ENCODE peak calls at places on chromosomes 12 and 14, in seven cellular contexts. Y, Q, Z, L, S, G and J are unnamed samples.

GRCh38 chr12:71938728-71939385 is at the start of gene TPH2:
- DNase-seq in G (peak; percentile 59), S (peak; percentile 94), L (peak; percentile 63), Q (peak; percentile 54), Y (peak; percentile 92), Z (peak; percentile 62), J (no peak)

GRCh38 chr12:72632286-72632685 is 360.1 kb downstream of the TRHDE start:
- DNase-seq in Q (no peak), G (no peak), Y (no peak), S (no peak), Z (no peak), L (no peak), J (no peak)

GRCh38 chr14:80216818-80217217 is 5.5 kb upstream of the DIO2 start:
- DNase-seq in Y (no peak), Z (no peak), L (no peak), S (no peak), G (no peak), Q (no peak), J (no peak)

GRCh38 chr12:34396861-34397590 is 374.7 kb downstream of the ALG10 start:
- DNase-seq in S (no peak), Z (no peak), G (no peak), L (no peak), Q (no peak), Y (no peak), J (no peak)

GRCh38 chr14:93703941-93704340 is 84.3 kb downstream of the PRIMA1 start:
- DNase-seq in L (no peak), G (no peak), S (no peak), Q (no peak), Z (no peak), Y (no peak), J (no peak)

GRCh38 chr14:103078420-103078749 is 5.6 kb upstream of the LBHD2 start:
- DNase-seq in Y (peak; percentile 90), G (peak; percentile 73), Z (peak; percentile 90), L (peak; percentile 85), Q (peak; percentile 49), S (peak; percentile 89), J (peak; percentile 70)

GRCh38 chr12:121958521-121959240 is 40.3 kb downstream of the CFAP251 start:
- DNase-seq in L (peak; percentile 15), S (peak; percentile 9), G (no peak), Z (no peak), Y (no peak), Q (no peak), J (no peak)

GRCh38 chr12:103915306-103915705 is 14.9 kb upstream of the HSP90B1 start:
- DNase-seq in L (peak; percentile 61), S (no peak), Y (no peak), G (no peak), Z (no peak), Q (no peak), J (no peak)

GRCh38 chr12:27981874-27982273 is 9.3 kb upstream of the PTHLH start:
- DNase-seq in Q (no peak), S (no peak), L (no peak), Z (no peak), G (no peak), Y (no peak), J (no peak)

GRCh38 chr14:46580941-46581671 is 70.5 kb downstream of the RPL10L start:
- DNase-seq in Z (peak; percentile 38), S (peak; percentile 76), Q (no peak), L (peak; percentile 44), Y (peak; percentile 61), G (peak; percentile 16), J (no peak)

GRCh38 chr12:24911284-24911791 is 37.6 kb downstream of the BCAT1 start:
- DNase-seq in Q (peak; percentile 49), G (peak; percentile 94), Z (no peak), Y (no peak), L (peak; percentile 38), S (no peak), J (no peak)

GRCh38 chr12:49293056-49293956 is 1.6 kb upstream of the PRPH start:
- DNase-seq in Q (peak; percentile 91), G (no peak), Z (no peak), S (peak; percentile 58), Y (no peak), L (peak; percentile 58), J (no peak)

GRCh38 chr14:54881761-54882401 is 20.7 kb downstream of the GCH1 start:
- DNase-seq in G (no peak), Y (no peak), Z (peak; percentile 51), Q (peak; percentile 8), S (no peak), L (peak; percentile 52), J (no peak)

GRCh38 chr14:68255697-68256178 is 436.2 kb downstream of the RAD51B start:
- DNase-seq in Q (peak; percentile 41), G (no peak), S (no peak), L (no peak), Z (no peak), Y (no peak), J (no peak)

GRCh38 chr12:83017001-83017400 is 330.3 kb downstream of the TMTC2 start:
- DNase-seq in S (peak; percentile 33), L (no peak), G (no peak), Q (no peak), Z (no peak), Y (no peak), J (no peak)

GRCh38 chr12:57744777-57745484 is at the start of gene TSPAN31:
- DNase-seq in Z (peak; percentile 98), Q (peak; percentile 97), G (peak; percentile 97), L (peak; percentile 99), S (peak; percentile 98), Y (peak; percentile 98), J (peak; percentile 97)

GRCh38 chr12:481422-481821 is 21.7 kb downstream of the B4GALNT3 start:
- DNase-seq in L (peak; percentile 61), G (peak; percentile 24), Q (peak; percentile 75), Y (peak; percentile 86), S (no peak), Z (no peak), J (no peak)

DNA sequence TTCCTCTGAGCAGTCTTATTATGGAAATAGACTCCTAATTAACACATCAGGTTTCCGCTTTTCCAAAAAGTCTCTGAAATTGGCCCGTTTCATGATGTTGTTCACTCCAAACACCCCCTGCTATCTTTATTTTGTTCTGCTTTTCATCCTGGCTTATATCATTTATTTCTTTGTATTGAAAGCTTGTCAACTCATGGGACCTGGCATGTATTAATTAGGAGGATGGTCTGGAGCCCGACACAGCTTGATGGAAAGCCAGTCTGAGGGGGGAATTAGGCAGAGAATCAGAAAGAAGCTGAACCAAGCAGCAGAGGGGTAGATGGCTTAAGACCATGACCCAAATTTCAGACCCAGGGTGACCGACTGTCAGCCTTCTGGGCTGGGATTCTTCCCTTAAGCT is 233.2 kb downstream of the EFCAB11 start:
- DNase-seq in G (no peak), L (no peak), S (no peak), Y (no peak), Q (no peak), Z (no peak), J (no peak)
- H3K4me3 ChIP-seq in G (no peak overlapping the region), L (no peak overlapping the region), S (no peak overlapping the region), Y (no peak overlapping the region), Q (no peak overlapping the region), Z (no peak overlapping the region), J (no peak overlapping the region)

GRCh38 chr12:56007892-56008471 is 10.9 kb downstream of the SUOX start:
- DNase-seq in Y (no peak), Z (no peak), G (no peak), Q (no peak), L (no peak), S (no peak), J (no peak)
- H3K4me3 ChIP-seq in Y (peak overlapping the region; percentile 60), Z (peak overlapping the region; percentile 71), G (peak overlapping the region; percentile 59), Q (peak overlapping the region; percentile 47), L (peak overlapping the region; percentile 67), S (peak overlapping the region; percentile 69), J (peak overlapping the region; percentile 68)

GRCh38 chr14:61571931-61572330 is 123.4 kb upstream of the HIF1A start:
- DNase-seq in Z (no peak), L (no peak), Q (no peak), G (no peak), S (no peak), Y (no peak), J (no peak)
- H3K4me3 ChIP-seq in Z (no peak overlapping the region), L (no peak overlapping the region), Q (no peak overlapping the region), G (no peak overlapping the region), S (no peak overlapping the region), Y (no peak overlapping the region), J (no peak overlapping the region)

GRCh38 chr12:110627500-110628195 is 13.7 kb downstream of the TCTN1 start:
- DNase-seq in L (no peak), G (no peak), Z (no peak), S (no peak), Y (no peak), Q (no peak), J (no peak)
- H3K4me3 ChIP-seq in L (no peak overlapping the region), G (no peak overlapping the region), Z (no peak overlapping the region), S (no peak overlapping the region), Y (no peak overlapping the region), Q (no peak overlapping the region), J (no peak overlapping the region)

DNA sequence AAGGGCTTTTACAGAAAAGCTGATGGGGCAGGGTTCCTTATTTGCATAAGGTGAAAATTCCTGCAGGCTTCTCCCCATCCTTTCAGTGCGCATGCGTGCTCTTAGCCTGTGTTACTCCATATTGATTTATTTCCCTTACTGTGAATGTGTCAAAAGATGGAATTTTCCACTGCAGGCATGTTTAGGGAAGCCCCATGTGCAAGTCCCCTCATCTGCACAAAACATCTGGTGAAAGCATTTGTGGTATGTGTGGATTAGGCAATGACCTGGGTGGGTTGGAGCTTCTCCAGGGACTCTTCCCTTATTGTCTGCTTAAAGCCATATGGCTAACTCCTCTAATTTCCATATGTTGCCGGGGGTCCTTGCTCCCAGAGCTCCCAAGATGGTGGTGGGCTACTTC is 912.6 kb upstream of the LRFN5 start:
- DNase-seq in S (no peak), Q (no peak), L (no peak), Z (no peak), G (no peak), Y (no peak), J (no peak)
- H3K4me3 ChIP-seq in S (no peak overlapping the region), Q (no peak overlapping the region), L (no peak overlapping the region), Z (no peak overlapping the region), G (no peak overlapping the region), Y (no peak overlapping the region), J (no peak overlapping the region)

GRCh38 chr14:95290769-95291440 is 28.8 kb downstream of the CLMN start:
- DNase-seq in Y (no peak), G (no peak), S (no peak), L (no peak), Z (peak; percentile 19), Q (no peak), J (no peak)
- H3K4me3 ChIP-seq in Y (no peak overlapping the region), G (no peak overlapping the region), S (no peak overlapping the region), L (no peak overlapping the region), Z (no peak overlapping the region), Q (no peak overlapping the region), J (no peak overlapping the region)

DNA sequence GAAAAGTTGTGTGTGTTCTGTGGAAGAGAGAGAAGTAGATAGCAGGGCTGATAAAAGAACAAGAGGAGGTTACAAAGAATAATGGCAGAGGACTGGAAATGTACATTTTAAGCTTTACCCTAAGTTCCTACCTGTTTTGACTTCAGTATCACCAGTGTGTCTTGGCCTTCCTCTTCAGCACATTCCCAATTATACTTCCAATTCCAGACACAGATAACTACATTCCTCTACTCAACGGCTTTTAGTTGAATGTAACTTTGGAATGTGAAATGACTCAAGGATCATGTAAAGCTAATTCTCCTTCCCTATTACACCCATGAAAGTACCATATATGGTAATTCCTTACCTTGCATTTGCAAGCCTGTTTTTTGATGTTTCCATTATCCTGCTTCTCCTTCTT is 5.0 kb downstream of the MGST1 start:
- DNase-seq in Y (peak; percentile 31), Q (no peak), Z (no peak), S (no peak), G (no peak), L (peak; percentile 73), J (no peak)
- H3K4me3 ChIP-seq in Y (no peak overlapping the region), Q (no peak overlapping the region), Z (no peak overlapping the region), S (no peak overlapping the region), G (no peak overlapping the region), L (no peak overlapping the region), J (no peak overlapping the region)

GRCh38 chr12:47223848-47224213 is 144.1 kb upstream of the AMIGO2 start:
- DNase-seq in G (peak; percentile 64), L (peak; percentile 38), S (no peak), Z (no peak), Y (no peak), Q (no peak), J (no peak)
- H3K4me3 ChIP-seq in G (peak overlapping the region; percentile 46), L (no peak overlapping the region), S (no peak overlapping the region), Z (peak overlapping the region; percentile 45), Y (no peak overlapping the region), Q (no peak overlapping the region), J (peak overlapping the region; percentile 41)